ENCODE peak calls at places on chromosomes 4 and X, in four cellular contexts. One of them, this sample, is unnamed.

GRCh38 chr4:145352438-145353145 is 129.1 kb upstream of the SMAD1 start:
- DNase-seq in heart left ventricle: no peak
- DNase-seq in ovary: no peak
- DNase-seq in IMR-90: no peak
- DNase-seq in this sample: no peak

GRCh38 chr4:145618912-145619638 is at the start of gene MMAA:
- DNase-seq in heart left ventricle: peak
- DNase-seq in ovary: peak
- DNase-seq in IMR-90: peak
- DNase-seq in this sample: peak

GRCh38 chr4:2829933-2830451 is 13.7 kb upstream of the ADD1 start:
- DNase-seq in heart left ventricle: peak
- DNase-seq in ovary: peak
- DNase-seq in IMR-90: no peak
- DNase-seq in this sample: no peak

GRCh38 chrX:146581981-146582712 is 227.4 kb upstream of the CXorf51B start:
- DNase-seq in heart left ventricle: no peak
- DNase-seq in ovary: no peak
- DNase-seq in IMR-90: no peak
- DNase-seq in this sample: no peak

GRCh38 chr4:93786149-93786548 is 42.4 kb upstream of the ATOH1 start:
- DNase-seq in heart left ventricle: no peak
- DNase-seq in ovary: no peak
- DNase-seq in IMR-90: no peak
- DNase-seq in this sample: no peak

GRCh38 chr4:176187610-176188009 is 7.8 kb downstream of the SPATA4 start:
- DNase-seq in heart left ventricle: no peak
- DNase-seq in ovary: no peak
- DNase-seq in IMR-90: peak
- DNase-seq in this sample: no peak

GRCh38 chr4:27684501-27685077 is 823.9 kb downstream of the STIM2 start:
- DNase-seq in heart left ventricle: peak
- DNase-seq in ovary: no peak
- DNase-seq in IMR-90: peak
- DNase-seq in this sample: no peak

GRCh38 chr4:18063079-18063478 is 41.5 kb upstream of the LCORL start:
- DNase-seq in heart left ventricle: no peak
- DNase-seq in ovary: no peak
- DNase-seq in IMR-90: no peak
- DNase-seq in this sample: no peak

GRCh38 chrX:31333181-31333831 is 261.5 kb upstream of the FTHL17 start:
- DNase-seq in heart left ventricle: no peak
- DNase-seq in ovary: no peak
- DNase-seq in IMR-90: peak
- DNase-seq in this sample: no peak

GRCh38 chr4:11632488-11632887 is 203.8 kb upstream of the HS3ST1 start:
- DNase-seq in heart left ventricle: no peak
- DNase-seq in ovary: no peak
- DNase-seq in IMR-90: no peak
- DNase-seq in this sample: no peak

GRCh38 chrX:19739683-19740082 is 147.7 kb downstream of the SH3KBP1 start:
- DNase-seq in heart left ventricle: peak
- DNase-seq in ovary: peak
- DNase-seq in IMR-90: peak
- DNase-seq in this sample: peak

GRCh38 chrX:13647709-13648212 is 5.2 kb upstream of the TCEANC start:
- DNase-seq in heart left ventricle: peak
- DNase-seq in ovary: peak
- DNase-seq in IMR-90: peak
- DNase-seq in this sample: peak

GRCh38 chr4:153962311-153963039 is 173.6 kb upstream of the SFRP2 start:
- DNase-seq in heart left ventricle: no peak
- DNase-seq in ovary: no peak
- DNase-seq in IMR-90: no peak
- DNase-seq in this sample: no peak

GRCh38 chrX:17435476-17435875 is 60.5 kb downstream of the NHS start:
- DNase-seq in heart left ventricle: no peak
- DNase-seq in ovary: no peak
- DNase-seq in IMR-90: no peak
- DNase-seq in this sample: no peak

GRCh38 chr4:21569638-21570037 is 378.9 kb downstream of the KCNIP4 start:
- DNase-seq in heart left ventricle: no peak
- DNase-seq in ovary: no peak
- DNase-seq in IMR-90: no peak
- DNase-seq in this sample: no peak
- H3K4me3 ChIP-seq in heart left ventricle: no peak
- H3K4me3 ChIP-seq in ovary: no peak
- H3K4me3 ChIP-seq in IMR-90: no peak
- H3K4me3 ChIP-seq in this sample: no peak

DNA sequence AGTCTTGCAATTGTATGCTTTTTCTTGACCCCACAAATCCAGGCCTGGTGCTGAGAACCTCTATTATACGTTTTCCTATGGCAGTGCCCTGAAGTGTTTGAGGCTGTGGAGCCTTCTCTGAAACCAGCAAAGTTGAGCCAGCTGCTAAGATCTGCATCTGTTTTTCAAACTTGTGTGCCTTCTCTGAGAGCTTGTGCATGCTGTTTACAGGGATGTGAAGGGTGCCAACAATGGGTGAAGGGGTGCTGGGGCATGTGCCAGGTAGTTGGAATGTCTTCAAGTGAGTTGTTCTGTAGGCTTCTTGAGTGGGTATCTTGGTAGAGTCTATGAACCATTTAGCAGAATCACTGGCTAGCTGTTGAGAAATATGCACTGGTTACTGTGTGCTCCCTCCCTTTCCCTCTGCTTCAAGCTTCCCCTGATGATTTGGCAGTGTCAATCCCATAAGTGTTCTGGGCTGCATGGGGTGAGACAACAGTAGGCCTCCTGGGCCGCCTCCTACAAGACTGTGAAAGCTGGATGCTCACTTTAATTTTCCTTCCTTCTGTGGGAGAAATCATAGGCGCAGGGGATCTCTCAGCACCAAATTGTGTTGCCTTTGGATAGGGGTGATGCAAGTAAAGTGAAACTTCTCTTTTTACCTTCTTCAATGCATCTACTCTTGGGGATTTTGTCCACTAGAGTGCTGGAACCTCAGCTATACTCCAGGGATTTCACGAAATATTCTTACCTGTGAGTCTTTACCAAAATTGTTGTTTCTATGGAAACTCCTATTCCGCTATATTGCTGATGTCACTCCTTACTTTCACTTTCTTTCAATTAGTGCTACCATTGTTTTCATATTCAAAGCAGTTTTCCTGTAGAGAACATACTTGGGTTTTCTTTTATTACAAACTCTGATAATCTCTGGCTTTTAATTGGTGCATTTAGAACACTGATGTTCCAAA is 30.0 kb downstream of the ITM2A start:
- DNase-seq in heart left ventricle: no peak
- DNase-seq in ovary: no peak
- DNase-seq in IMR-90: no peak
- DNase-seq in this sample: no peak
- H3K4me3 ChIP-seq in heart left ventricle: peak
- H3K4me3 ChIP-seq in ovary: no peak
- H3K4me3 ChIP-seq in IMR-90: no peak
- H3K4me3 ChIP-seq in this sample: no peak

GRCh38 chr4:73742776-73743175 is 2.4 kb downstream of the CXCL8 start:
- DNase-seq in heart left ventricle: no peak
- DNase-seq in ovary: no peak
- DNase-seq in IMR-90: no peak
- DNase-seq in this sample: no peak
- H3K4me3 ChIP-seq in heart left ventricle: no peak
- H3K4me3 ChIP-seq in ovary: no peak
- H3K4me3 ChIP-seq in IMR-90: no peak
- H3K4me3 ChIP-seq in this sample: no peak

DNA sequence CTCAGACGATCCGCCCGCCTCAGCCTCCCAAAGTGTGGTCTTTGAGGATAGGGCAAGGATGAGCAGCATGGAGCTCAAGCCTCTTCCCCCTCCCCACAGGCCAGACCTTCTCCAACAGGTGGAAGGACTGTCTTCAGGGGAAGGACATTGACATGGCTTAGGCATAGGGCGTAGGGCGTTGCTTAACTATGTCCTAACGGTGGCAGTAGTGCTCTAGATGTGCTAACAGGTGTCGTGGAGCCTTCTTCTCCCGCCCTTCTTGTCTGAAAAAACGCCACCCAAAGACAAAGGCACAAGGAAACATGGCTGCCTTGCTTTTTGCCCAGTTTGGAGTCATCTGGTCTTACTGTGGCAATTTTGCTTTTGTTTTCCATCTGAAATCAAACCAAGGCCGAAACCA is 219.8 kb downstream of the OR13H1 start:
- DNase-seq in heart left ventricle: no peak
- DNase-seq in ovary: peak
- DNase-seq in IMR-90: peak
- DNase-seq in this sample: peak
- H3K4me3 ChIP-seq in heart left ventricle: no peak
- H3K4me3 ChIP-seq in ovary: peak
- H3K4me3 ChIP-seq in IMR-90: peak
- H3K4me3 ChIP-seq in this sample: peak

GRCh38 chr4:112517911-112518310 is 1.9 kb upstream of the NEUROG2 start:
- DNase-seq in heart left ventricle: no peak
- DNase-seq in ovary: no peak
- DNase-seq in IMR-90: no peak
- DNase-seq in this sample: no peak

GRCh38 chr4:112516076-112516385 is at the start of gene NEUROG2:
- DNase-seq in heart left ventricle: no peak
- DNase-seq in ovary: no peak
- DNase-seq in IMR-90: no peak
- DNase-seq in this sample: no peak

GRCh38 chr4:112515278-112516075 is 503 bp downstream of the NEUROG2 start:
- DNase-seq in heart left ventricle: peak
- DNase-seq in ovary: no peak
- DNase-seq in IMR-90: no peak
- DNase-seq in this sample: no peak

GRCh38 chr4:112517067-112517588 is 1.1 kb upstream of the NEUROG2 start:
- DNase-seq in heart left ventricle: no peak
- DNase-seq in ovary: no peak
- DNase-seq in IMR-90: no peak
- DNase-seq in this sample: no peak

GRCh38 chr4:112516401-112517066 is 554 bp upstream of the NEUROG2 start:
- DNase-seq in heart left ventricle: peak
- DNase-seq in ovary: no peak
- DNase-seq in IMR-90: no peak
- DNase-seq in this sample: no peak
- H3K4me3 ChIP-seq in heart left ventricle: peak
- H3K4me3 ChIP-seq in ovary: peak
- H3K4me3 ChIP-seq in IMR-90: no peak
- H3K4me3 ChIP-seq in this sample: peak

GRCh38 chr4:139913995-139914394 is 240.0 kb downstream of the MAML3 start:
- DNase-seq in heart left ventricle: no peak
- DNase-seq in ovary: no peak
- DNase-seq in IMR-90: peak
- DNase-seq in this sample: no peak
- H3K4me3 ChIP-seq in heart left ventricle: no peak
- H3K4me3 ChIP-seq in ovary: no peak
- H3K4me3 ChIP-seq in IMR-90: no peak
- H3K4me3 ChIP-seq in this sample: no peak

DNA sequence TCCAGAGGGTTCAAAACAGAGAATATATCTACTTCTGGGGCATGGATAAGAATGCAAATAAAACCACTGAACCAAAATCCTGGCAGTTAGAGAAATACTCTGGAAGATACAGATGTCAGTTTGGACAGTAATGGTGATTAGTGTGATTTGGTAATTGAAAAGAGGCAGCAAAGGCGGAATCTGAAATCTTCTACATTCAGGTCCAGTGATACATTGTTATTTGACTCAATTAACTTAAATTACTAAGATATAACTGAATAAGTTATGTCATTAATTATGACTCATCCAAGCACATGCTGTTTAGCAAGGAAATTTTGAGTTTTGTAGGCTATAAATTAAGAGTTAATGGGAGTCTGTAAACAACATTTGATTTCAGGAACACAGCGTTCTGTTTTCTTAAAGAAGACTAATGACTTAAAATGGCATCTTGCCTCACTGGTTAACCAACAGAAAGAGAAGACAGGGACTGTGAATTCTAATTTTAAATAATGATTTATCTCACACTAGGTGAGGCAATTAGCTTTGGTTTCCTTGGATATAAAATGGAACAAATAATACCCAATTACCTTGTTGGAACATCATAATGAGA is 937.1 kb downstream of the PDHA2 start:
- DNase-seq in heart left ventricle: no peak
- DNase-seq in ovary: no peak
- DNase-seq in IMR-90: no peak
- DNase-seq in this sample: no peak
- H3K4me3 ChIP-seq in heart left ventricle: no peak
- H3K4me3 ChIP-seq in ovary: no peak
- H3K4me3 ChIP-seq in IMR-90: no peak
- H3K4me3 ChIP-seq in this sample: no peak

GRCh38 chr4:139762715-139763114 is 97.1 kb downstream of the MGST2 start:
- DNase-seq in heart left ventricle: peak
- DNase-seq in ovary: no peak
- DNase-seq in IMR-90: no peak
- DNase-seq in this sample: no peak
- H3K4me3 ChIP-seq in heart left ventricle: peak
- H3K4me3 ChIP-seq in ovary: no peak
- H3K4me3 ChIP-seq in IMR-90: no peak
- H3K4me3 ChIP-seq in this sample: peak

DNA sequence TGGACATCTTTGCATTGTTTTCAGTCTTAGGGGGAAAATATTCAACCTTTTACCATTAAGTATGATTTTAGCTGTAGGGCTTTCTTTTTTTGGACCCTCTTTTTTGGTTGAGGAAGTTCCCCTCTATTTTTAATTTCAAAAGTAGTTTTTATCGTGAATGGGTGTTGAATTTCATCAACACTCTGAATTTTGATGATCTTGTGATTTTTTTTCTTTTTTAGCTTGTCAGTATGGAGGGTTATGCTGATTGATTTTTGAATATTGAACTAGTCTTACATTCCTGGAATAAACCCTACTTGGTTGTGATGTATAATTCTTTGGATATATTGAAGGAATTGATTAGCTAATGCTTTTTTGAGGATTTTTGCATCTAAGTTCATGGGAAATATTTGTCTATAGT is 1.7 kb downstream of the ZNF81 start:
- DNase-seq in heart left ventricle: no peak
- DNase-seq in ovary: no peak
- DNase-seq in IMR-90: no peak
- DNase-seq in this sample: no peak
- H3K4me3 ChIP-seq in heart left ventricle: no peak
- H3K4me3 ChIP-seq in ovary: no peak
- H3K4me3 ChIP-seq in IMR-90: no peak
- H3K4me3 ChIP-seq in this sample: no peak

DNA sequence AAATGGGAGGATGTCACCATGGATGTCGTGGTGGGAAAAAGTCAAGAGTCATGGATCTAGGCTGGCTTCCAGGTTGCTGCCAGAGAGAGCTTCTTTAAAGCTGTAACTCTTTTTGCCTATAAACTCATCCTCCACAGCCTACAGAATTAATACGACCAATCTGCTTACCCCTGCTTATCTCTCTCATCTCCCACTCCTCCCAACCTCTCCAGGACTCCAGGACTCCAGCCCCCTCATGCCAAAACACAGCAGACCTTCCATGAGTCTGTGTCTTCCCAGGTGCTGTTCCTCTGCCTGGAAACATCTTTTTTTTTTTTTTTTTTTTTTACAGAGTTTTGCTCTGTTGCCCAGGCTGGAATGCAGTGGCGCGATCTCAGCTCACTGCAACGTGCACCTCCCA is 15.3 kb upstream of the SLC10A4 start:
- DNase-seq in heart left ventricle: no peak
- DNase-seq in ovary: no peak
- DNase-seq in IMR-90: no peak
- DNase-seq in this sample: no peak
- H3K4me3 ChIP-seq in heart left ventricle: no peak
- H3K4me3 ChIP-seq in ovary: no peak
- H3K4me3 ChIP-seq in IMR-90: no peak
- H3K4me3 ChIP-seq in this sample: no peak